ENCODE peak calls at places on chromosomes 3 and 15, in nine cellular contexts. G is hepatocyte, B is nephron progenitor cell, H is fibroblast of pulmonary artery, D is endothelial cell, X is body of pancreas, C is A549, V is GM10248, O is AG04450. K is an unnamed sample.

GRCh38 chr3:25581335-25581734 is 83.4 kb downstream of the TOP2B start:
- DNase-seq in O (no peak), D (no peak), C (no peak), G (no peak), B (no peak), H (no peak), V (no peak), X (no peak), K (no peak)

GRCh38 chr15:87355946-87356345 is 900.6 kb downstream of the NTRK3 start:
- DNase-seq in G (no peak), O (no peak), H (no peak), V (no peak), X (no peak), D (no peak), C (no peak), B (no peak), K (no peak)

GRCh38 chr3:197478746-197479668 is 76.8 kb downstream of the BDH1 start:
- DNase-seq in V (no peak), C (no peak), H (no peak), X (no peak), O (no peak), D (no peak), B (no peak), G (no peak), K (no peak)

GRCh38 chr15:98648654-98649537 is 557 bp downstream of the IGF1R start:
- DNase-seq in B (peak; percentile 68), C (no peak), X (peak; percentile 67), V (peak; percentile 45), G (peak; percentile 79), D (peak; percentile 49), H (peak; percentile 55), O (no peak), K (peak; percentile 32)

GRCh38 chr15:99073008-99073714 is 31.7 kb upstream of the SYNM start:
- DNase-seq in B (no peak), D (no peak), C (no peak), G (no peak), H (no peak), V (no peak), X (no peak), O (no peak), K (no peak)

GRCh38 chr3:10447527-10448260 is 57.7 kb downstream of the ATP2B2 start:
- DNase-seq in V (no peak), O (no peak), H (no peak), X (no peak), C (no peak), B (no peak), D (no peak), G (no peak), K (no peak)

GRCh38 chr3:4977889-4978258 is 1.4 kb upstream of the BHLHE40 start:
- DNase-seq in X (no peak), O (no peak), B (no peak), H (no peak), C (no peak), V (no peak), G (no peak), D (no peak), K (no peak)

GRCh38 chr3:133366921-133367320 is 32.9 kb upstream of the BFSP2 start:
- DNase-seq in C (no peak), O (no peak), V (no peak), B (no peak), H (no peak), D (no peak), X (no peak), G (no peak), K (no peak)

GRCh38 chr3:42666577-42666998 is 13.1 kb downstream of the ZBTB47 start:
- DNase-seq in D (no peak), G (no peak), V (peak; percentile 10), C (no peak), X (no peak), H (no peak), B (no peak), O (no peak), K (peak; percentile 4)

GRCh38 chr3:39260957-39261356 is 18.9 kb downstream of the CX3CR1 start:
- DNase-seq in C (peak; percentile 75), X (peak; percentile 56), V (peak; percentile 46), O (peak; percentile 16), B (no peak), D (peak; percentile 31), H (peak; percentile 94), G (peak; percentile 69), K (no peak)
- TF ChIP-seq CTCF in C (peak; percentile 35), X (no peak), V (peak; percentile 5), O (peak; percentile 32), B (no peak), D (peak; percentile 57), H (peak; percentile 56), G (peak; percentile 28), K (peak; percentile 35)

GRCh38 chr15:29114277-29115092 is 155.1 kb downstream of the NSMCE3 start:
- DNase-seq in B (no peak), D (no peak), G (no peak), O (no peak), H (no peak), C (no peak), X (no peak), V (no peak), K (no peak)

GRCh38 chr15:29117778-29118177 is 151.8 kb downstream of the NSMCE3 start:
- DNase-seq in O (no peak), V (no peak), H (no peak), D (no peak), C (no peak), X (no peak), G (no peak), B (no peak), K (no peak)

GRCh38 chr15:29113336-29114276 is 156.0 kb downstream of the NSMCE3 start:
- DNase-seq in X (no peak), B (no peak), V (no peak), D (no peak), O (no peak), H (no peak), G (no peak), C (no peak), K (no peak)

GRCh38 chr15:29116970-29117700 is 152.5 kb downstream of the NSMCE3 start:
- DNase-seq in V (no peak), O (no peak), C (no peak), B (no peak), D (no peak), G (no peak), H (no peak), X (no peak), K (no peak)

DNA sequence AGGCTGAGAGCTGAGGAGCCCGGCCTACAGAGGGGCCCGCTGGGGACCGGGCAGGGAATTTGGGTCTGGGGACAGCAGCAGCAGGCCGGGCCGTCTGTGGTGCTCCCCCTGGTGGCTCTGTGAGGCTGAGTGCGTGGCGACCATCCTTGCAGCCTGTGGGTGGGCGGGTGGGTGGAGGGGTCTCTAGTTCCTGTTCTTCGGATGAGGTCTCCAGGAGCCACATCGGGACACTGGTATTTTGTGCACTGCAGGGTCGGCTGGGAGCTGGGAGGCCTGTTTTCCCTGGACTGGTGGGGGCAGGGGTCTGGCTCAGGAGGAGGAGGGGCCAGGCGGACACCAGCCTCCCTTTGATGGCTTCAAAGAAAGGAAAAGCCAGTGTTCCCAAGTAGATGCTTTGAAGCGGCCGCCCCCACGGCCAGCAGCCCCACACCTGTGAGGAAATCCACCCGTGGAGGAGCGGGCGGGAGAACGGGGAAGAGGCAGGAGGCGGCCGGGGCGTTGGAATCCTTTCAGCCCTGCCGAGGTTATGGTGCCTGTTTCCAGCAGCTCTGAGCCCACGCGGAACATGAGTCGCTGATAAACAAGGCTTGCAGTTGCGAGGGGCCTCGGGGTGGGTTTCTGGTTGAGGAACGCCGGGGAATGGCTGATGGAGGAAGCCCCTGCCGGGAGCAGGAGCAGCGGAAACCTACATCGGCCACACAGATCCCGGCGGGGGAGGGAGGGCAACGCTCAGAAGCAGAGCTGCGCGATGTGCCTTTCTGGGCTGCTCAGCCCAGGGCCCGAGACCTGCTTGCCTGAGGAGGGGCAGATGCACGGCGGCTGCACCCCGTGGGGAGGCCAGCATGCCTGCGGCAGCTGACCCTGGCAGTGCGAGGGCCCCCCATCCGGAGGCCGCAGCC is 154.3 kb downstream of the NSMCE3 start:
- DNase-seq in X (no peak), G (peak; percentile 53), O (no peak), H (peak; percentile 17), D (peak; percentile 68), B (peak; percentile 80), V (no peak), C (peak; percentile 20), K (peak; percentile 36)
- TF ChIP-seq CTCF in X (no peak), G (peak; percentile 66), O (peak; percentile 45), H (peak; percentile 42), D (peak; percentile 59), B (peak; percentile 52), V (no peak), C (peak; percentile 34), K (peak; percentile 68)

DNA sequence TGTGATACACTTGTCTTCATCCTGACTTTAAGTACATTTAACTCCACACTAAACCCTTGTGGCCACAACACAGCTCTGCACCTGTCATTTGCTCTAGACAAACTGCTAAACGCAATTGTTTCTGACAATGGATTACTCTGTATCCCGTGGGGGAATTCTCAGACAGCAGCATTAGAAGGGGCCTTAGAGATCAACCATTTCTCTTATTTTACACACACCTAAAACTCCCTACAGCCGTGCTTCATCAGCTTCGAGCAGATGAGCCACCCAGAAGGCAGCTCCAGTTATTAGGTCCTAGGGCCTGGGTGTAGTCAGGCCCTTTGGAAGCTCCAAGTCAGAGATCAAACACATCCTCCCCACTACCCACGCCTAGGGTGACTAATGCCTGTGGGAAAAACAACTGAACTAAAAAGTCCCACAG is 1.3 kb upstream of the IL12A start:
- DNase-seq in X (no peak), H (no peak), D (no peak), C (no peak), O (no peak), V (no peak), B (no peak), G (no peak), K (no peak)
- TF ChIP-seq CTCF in X (no peak), H (peak; percentile 19), D (no peak), C (no peak), O (peak; percentile 38), V (peak; percentile 20), B (no peak), G (no peak), K (peak; percentile 30)

GRCh38 chr3:169367016-169367415 is 296.5 kb downstream of the MECOM start:
- DNase-seq in B (no peak), H (no peak), O (no peak), C (no peak), X (no peak), D (no peak), G (no peak), V (no peak), K (no peak)

GRCh38 chr3:169363318-169363717 is 300.2 kb downstream of the MECOM start:
- DNase-seq in C (no peak), B (no peak), D (no peak), V (no peak), X (no peak), O (no peak), G (no peak), H (no peak), K (no peak)

GRCh38 chr3:169365993-169366915 is 297.3 kb downstream of the MECOM start:
- DNase-seq in V (no peak), H (no peak), C (no peak), D (no peak), O (no peak), B (no peak), X (peak; percentile 74), G (no peak), K (no peak)

GRCh38 chr3:169362261-169362660 is 301.3 kb downstream of the MECOM start:
- DNase-seq in X (peak; percentile 79), B (no peak), D (no peak), H (peak; percentile 71), C (no peak), O (no peak), V (no peak), G (peak; percentile 10), K (no peak)

DNA sequence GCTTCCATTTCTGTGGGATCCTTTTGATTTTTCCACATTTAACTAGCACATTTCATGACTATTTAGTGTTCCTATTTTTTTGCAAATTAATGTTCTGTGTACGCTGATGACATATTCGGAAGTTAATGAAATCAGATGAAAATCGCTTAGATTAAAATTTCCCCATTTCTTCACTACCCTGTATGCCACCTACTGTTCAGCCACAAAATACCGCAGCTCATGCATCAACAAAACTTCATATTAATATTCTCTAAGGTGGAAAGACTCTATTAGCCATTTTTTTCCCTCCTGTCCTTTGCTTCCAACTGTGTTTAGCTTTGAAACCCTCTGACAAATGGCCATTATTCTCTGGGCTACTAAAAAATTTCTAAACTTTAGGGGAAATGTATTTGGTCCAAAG is 300.6 kb downstream of the MECOM start:
- DNase-seq in X (no peak), V (no peak), D (no peak), H (no peak), O (no peak), C (no peak), G (no peak), B (no peak), K (no peak)
- TF ChIP-seq CTCF in X (no peak), V (no peak), D (no peak), H (peak; percentile 23), O (peak; percentile 21), C (no peak), G (no peak), B (no peak), K (no peak)